ENCODE peak calls at places on chromosomes 11 and 22, in nine cellular contexts. A, P, L, V, R, Z, E, G and Q are unnamed samples.

GRCh38 chr11:44731685-44732411 is 5.1 kb downstream of the TSPAN18 start:
- DNase-seq in A (no peak), P (no peak), L (no peak), V (no peak), R (no peak), Z (no peak), E (no peak), G (no peak), Q (no peak)

GRCh38 chr11:5865826-5866225 is 8.3 kb upstream of the OR52E8 start:
- DNase-seq in A (no peak), P (no peak), L (no peak), V (no peak), R (no peak), Z (no peak), E (no peak), G (no peak), Q (no peak)

GRCh38 chr11:97815667-97816066 is 1205.1 kb upstream of the CNTN5 start:
- DNase-seq in A (no peak), P (no peak), L (no peak), V (no peak), R (no peak), Z (no peak), E (no peak), G (no peak), Q (no peak)

GRCh38 chr11:117409511-117409910 is 81.9 kb downstream of the CEP164 start:
- DNase-seq in A (no peak), P (no peak), L (no peak), V (no peak), R (no peak), Z (no peak), E (no peak), G (no peak), Q (no peak)

GRCh38 chr11:132496341-132496740 is 1036.0 kb downstream of the OPCML start:
- DNase-seq in A (no peak), P (no peak), L (no peak), V (no peak), R (no peak), Z (no peak), E (peak; percentile 40), G (no peak), Q (no peak)

GRCh38 chr11:130945945-130946344 is 29.7 kb upstream of the SNX19 start:
- DNase-seq in A (no peak), P (peak; percentile 37), L (no peak), V (no peak), R (peak; percentile 97), Z (no peak), E (no peak), G (peak; percentile 57), Q (no peak)

GRCh38 chr11:64970731-64971151 is 1.2 kb downstream of the MAJIN start:
- DNase-seq in A (no peak), P (peak; percentile 36), L (no peak), V (no peak), R (no peak), Z (no peak), E (no peak), G (no peak), Q (no peak)

GRCh38 chr11:130638048-130638447 is 189.6 kb downstream of the ADAMTS15 start:
- DNase-seq in A (no peak), P (no peak), L (no peak), V (no peak), R (no peak), Z (no peak), E (no peak), G (no peak), Q (no peak)

GRCh38 chr22:39800790-39801540 is 92.6 kb downstream of the ENTHD1 start:
- DNase-seq in A (no peak), P (no peak), L (no peak), V (no peak), R (no peak), Z (no peak), E (no peak), G (no peak), Q (no peak)

GRCh38 chr11:95149659-95150294 is 60.1 kb downstream of the ENDOD1 start:
- DNase-seq in A (peak; percentile 66), P (no peak), L (no peak), V (peak; percentile 41), R (no peak), Z (no peak), E (peak; percentile 62), G (no peak), Q (no peak)

GRCh38 chr11:83033972-83034672 is 37.6 kb downstream of the RAB30 start:
- DNase-seq in A (peak; percentile 52), P (no peak), L (no peak), V (no peak), R (peak; percentile 95), Z (peak; percentile 45), E (peak; percentile 31), G (peak; percentile 80), Q (no peak)

GRCh38 chr22:46501701-46502100 is 35.7 kb downstream of the CELSR1 start:
- DNase-seq in A (no peak), P (no peak), L (no peak), V (no peak), R (peak; percentile 80), Z (no peak), E (no peak), G (peak; percentile 59), Q (no peak)

GRCh38 chr11:3136542-3137455 is 28.3 kb downstream of the OSBPL5 start:
- DNase-seq in A (peak; percentile 31), P (no peak), L (no peak), V (no peak), R (no peak), Z (no peak), E (no peak), G (no peak), Q (no peak)

DNA sequence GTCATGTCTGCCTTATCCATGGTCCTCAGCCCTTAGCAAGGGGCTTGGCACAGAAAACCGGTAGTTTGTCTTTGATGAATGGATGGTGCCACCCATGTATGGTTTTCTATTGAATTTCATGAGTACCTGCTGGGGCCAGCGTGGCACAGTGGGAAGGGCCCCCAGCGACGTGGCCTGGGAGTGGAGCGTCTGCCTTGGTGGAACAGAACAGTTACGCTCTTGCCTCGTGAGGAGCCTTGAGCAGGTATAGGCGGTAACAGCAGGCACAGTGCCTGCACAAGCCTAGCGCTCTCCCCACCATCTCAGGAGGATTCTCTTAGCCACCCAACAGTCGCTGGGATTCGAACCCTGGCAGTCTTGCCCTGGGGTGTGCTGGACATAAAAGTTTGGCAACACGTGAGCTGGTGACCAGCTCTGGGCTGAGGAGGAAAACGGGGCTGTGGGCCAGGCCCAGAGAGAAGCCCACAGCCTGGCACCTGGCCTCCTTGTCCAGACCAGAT is 3.0 kb upstream of the SSH3 start:
- DNase-seq in A (no peak), P (no peak), L (no peak), V (no peak), R (no peak), Z (no peak), E (no peak), G (no peak), Q (no peak)
- TF ChIP-seq CTCF in A (no peak), P (no peak), L (no peak), V (no peak), R (no peak), Z (no peak), E (no peak), G (no peak), Q (no peak)

DNA sequence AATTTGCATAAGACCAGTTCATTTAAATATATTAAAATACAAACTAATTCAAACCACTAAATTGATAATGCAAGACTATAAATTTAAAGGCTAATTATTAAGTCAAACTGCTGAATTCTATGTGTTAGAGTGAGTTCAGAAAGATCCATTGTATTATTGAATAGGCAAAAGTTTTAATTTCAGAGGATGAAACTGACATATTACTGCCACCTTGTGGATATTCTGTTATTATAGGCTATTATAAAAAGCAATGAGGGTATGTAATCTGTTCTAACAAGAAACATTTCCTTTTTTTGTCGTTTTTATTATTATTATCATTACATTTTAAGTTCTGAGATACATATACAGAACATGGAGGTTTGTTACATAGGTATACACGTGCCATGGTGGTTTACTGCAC is 20.9 kb upstream of the NAALAD2 start:
- DNase-seq in A (no peak), P (no peak), L (no peak), V (no peak), R (peak; percentile 4), Z (no peak), E (no peak), G (no peak), Q (no peak)
- TF ChIP-seq CTCF in A (no peak), P (no peak), L (peak; percentile 13), V (peak; percentile 70), R (peak; percentile 31), Z (peak; percentile 35), E (no peak), G (peak; percentile 18), Q (peak; percentile 22)

GRCh38 chr22:41672780-41673509 is 15.7 kb downstream of the SNU13 start:
- DNase-seq in A (no peak), P (no peak), L (no peak), V (no peak), R (no peak), Z (no peak), E (no peak), G (no peak), Q (no peak)
- TF ChIP-seq CTCF in A (no peak), P (no peak), L (peak; percentile 22), V (no peak), R (peak; percentile 31), Z (peak; percentile 43), E (no peak), G (peak; percentile 52), Q (peak; percentile 37)

GRCh38 chr11:119599864-119600593 is 129.0 kb downstream of the NECTIN1 start:
- DNase-seq in A (no peak), P (no peak), L (no peak), V (no peak), R (peak; percentile 8), Z (no peak), E (no peak), G (no peak), Q (no peak)

GRCh38 chr11:119605137-119605675 is 123.8 kb downstream of the NECTIN1 start:
- DNase-seq in A (no peak), P (no peak), L (no peak), V (no peak), R (no peak), Z (no peak), E (no peak), G (no peak), Q (no peak)

GRCh38 chr11:119607726-119608125 is 121.3 kb downstream of the NECTIN1 start:
- DNase-seq in A (no peak), P (no peak), L (no peak), V (no peak), R (no peak), Z (no peak), E (no peak), G (no peak), Q (no peak)

GRCh38 chr11:119608201-119608600 is 120.8 kb downstream of the NECTIN1 start:
- DNase-seq in A (no peak), P (no peak), L (no peak), V (no peak), R (no peak), Z (no peak), E (no peak), G (no peak), Q (no peak)

DNA sequence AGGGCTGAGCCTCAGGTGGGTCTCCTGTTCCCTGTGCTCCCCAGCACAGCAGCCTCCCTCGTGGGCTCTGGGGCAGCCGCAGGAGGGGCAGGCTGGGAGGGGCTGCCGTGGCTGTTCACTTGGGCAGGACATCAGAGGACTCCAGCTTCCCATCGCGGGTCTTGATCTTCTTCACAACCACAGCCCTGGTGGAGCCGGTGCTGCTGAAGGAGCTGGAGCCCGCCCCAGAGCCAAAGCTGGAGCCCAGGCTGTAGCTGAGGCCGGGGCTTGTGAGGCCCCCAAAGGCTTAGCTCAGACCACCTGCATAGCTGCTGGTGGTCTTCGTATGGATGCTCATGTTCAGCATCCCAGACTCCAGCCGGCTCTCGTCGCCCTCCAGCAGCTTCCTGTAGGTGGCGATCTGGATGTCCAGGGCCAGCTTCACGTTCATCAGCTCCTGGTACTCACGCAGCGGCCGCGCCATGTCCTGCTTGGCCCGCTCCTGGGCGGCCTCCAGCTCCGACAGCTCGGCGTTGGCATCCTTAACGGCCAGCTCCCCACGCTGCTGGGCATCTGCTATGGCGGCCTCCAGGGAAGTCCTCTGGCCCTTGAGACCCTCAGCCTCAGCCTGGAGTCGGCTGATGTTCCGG is 126.1 kb downstream of the NECTIN1 start:
- DNase-seq in A (no peak), P (no peak), L (no peak), V (no peak), R (no peak), Z (no peak), E (no peak), G (no peak), Q (no peak)
- TF ChIP-seq CTCF in A (no peak), P (no peak), L (no peak), V (no peak), R (no peak), Z (peak; percentile 16), E (no peak), G (no peak), Q (no peak)